ENCODE peak calls at places on chromosomes 7 and 10, in five cellular contexts. One of them, this sample, is unnamed.

GRCh38 chr10:10359263-10359662 is 658.4 kb upstream of the CELF2 start:
- ATAC-seq in PC-3: no peak
- ATAC-seq in body of pancreas: no peak
- ATAC-seq in pancreas: no peak
- ATAC-seq in activated T-cell treated with anti-CD3 and anti-CD28 coated beads, Interleukin-2, amount 50 U/mL, for 4 hours: no peak
- ATAC-seq in this sample: no peak

GRCh38 chr10:29598861-29599311 is 35.9 kb downstream of the SVIL start:
- ATAC-seq in PC-3: no peak
- ATAC-seq in body of pancreas: peak
- ATAC-seq in pancreas: no peak
- ATAC-seq in activated T-cell treated with anti-CD3 and anti-CD28 coated beads, Interleukin-2, amount 50 U/mL, for 4 hours: no peak
- ATAC-seq in this sample: no peak

GRCh38 chr7:121366852-121367431 is 29.2 kb downstream of the FAM3C start:
- ATAC-seq in PC-3: peak
- ATAC-seq in body of pancreas: no peak
- ATAC-seq in pancreas: peak
- ATAC-seq in activated T-cell treated with anti-CD3 and anti-CD28 coated beads, Interleukin-2, amount 50 U/mL, for 4 hours: no peak
- ATAC-seq in this sample: no peak

GRCh38 chr7:29588900-29589696 is 25.5 kb downstream of the PRR15 start:
- ATAC-seq in PC-3: peak
- ATAC-seq in body of pancreas: peak
- ATAC-seq in pancreas: peak
- ATAC-seq in activated T-cell treated with anti-CD3 and anti-CD28 coated beads, Interleukin-2, amount 50 U/mL, for 4 hours: no peak
- ATAC-seq in this sample: no peak

GRCh38 chr10:110944997-110945396 is 25.6 kb downstream of the SHOC2 start:
- ATAC-seq in PC-3: no peak
- ATAC-seq in body of pancreas: no peak
- ATAC-seq in pancreas: peak
- ATAC-seq in activated T-cell treated with anti-CD3 and anti-CD28 coated beads, Interleukin-2, amount 50 U/mL, for 4 hours: no peak
- ATAC-seq in this sample: no peak

GRCh38 chr7:74185636-74186035 is 11.5 kb downstream of the EIF4H start:
- ATAC-seq in PC-3: no peak
- ATAC-seq in body of pancreas: no peak
- ATAC-seq in pancreas: no peak
- ATAC-seq in activated T-cell treated with anti-CD3 and anti-CD28 coated beads, Interleukin-2, amount 50 U/mL, for 4 hours: no peak
- ATAC-seq in this sample: no peak

GRCh38 chr10:110516815-110517492 is 19.2 kb downstream of the DUSP5 start:
- ATAC-seq in PC-3: no peak
- ATAC-seq in body of pancreas: no peak
- ATAC-seq in pancreas: no peak
- ATAC-seq in activated T-cell treated with anti-CD3 and anti-CD28 coated beads, Interleukin-2, amount 50 U/mL, for 4 hours: no peak
- ATAC-seq in this sample: no peak

GRCh38 chr10:11551104-11551503 is 60.3 kb downstream of the USP6NL start:
- ATAC-seq in PC-3: no peak
- ATAC-seq in body of pancreas: no peak
- ATAC-seq in pancreas: no peak
- ATAC-seq in activated T-cell treated with anti-CD3 and anti-CD28 coated beads, Interleukin-2, amount 50 U/mL, for 4 hours: no peak
- ATAC-seq in this sample: no peak

GRCh38 chr10:102812213-102812876 is 24.9 kb downstream of the CYP17A1 start:
- ATAC-seq in PC-3: no peak
- ATAC-seq in body of pancreas: no peak
- ATAC-seq in pancreas: peak
- ATAC-seq in activated T-cell treated with anti-CD3 and anti-CD28 coated beads, Interleukin-2, amount 50 U/mL, for 4 hours: no peak
- ATAC-seq in this sample: no peak

GRCh38 chr7:144127714-144128334 is 4.8 kb downstream of the OR2A14 start:
- ATAC-seq in PC-3: peak
- ATAC-seq in body of pancreas: peak
- ATAC-seq in pancreas: peak
- ATAC-seq in activated T-cell treated with anti-CD3 and anti-CD28 coated beads, Interleukin-2, amount 50 U/mL, for 4 hours: peak
- ATAC-seq in this sample: peak

GRCh38 chr10:10816453-10816852 is 201.2 kb upstream of the CELF2 start:
- ATAC-seq in PC-3: no peak
- ATAC-seq in body of pancreas: no peak
- ATAC-seq in pancreas: no peak
- ATAC-seq in activated T-cell treated with anti-CD3 and anti-CD28 coated beads, Interleukin-2, amount 50 U/mL, for 4 hours: no peak
- ATAC-seq in this sample: no peak

GRCh38 chr10:103824281-103824680 is 31.1 kb downstream of the SH3PXD2A start:
- ATAC-seq in PC-3: no peak
- ATAC-seq in body of pancreas: peak
- ATAC-seq in pancreas: no peak
- ATAC-seq in activated T-cell treated with anti-CD3 and anti-CD28 coated beads, Interleukin-2, amount 50 U/mL, for 4 hours: no peak
- ATAC-seq in this sample: no peak

GRCh38 chr7:153034791-153035190 is 275.2 kb downstream of the ACTR3B start:
- ATAC-seq in PC-3: no peak
- ATAC-seq in body of pancreas: no peak
- ATAC-seq in pancreas: no peak
- ATAC-seq in activated T-cell treated with anti-CD3 and anti-CD28 coated beads, Interleukin-2, amount 50 U/mL, for 4 hours: no peak
- ATAC-seq in this sample: no peak

GRCh38 chr7:114930829-114931655 is 9.1 kb downstream of the MDFIC start:
- ATAC-seq in PC-3: no peak
- ATAC-seq in body of pancreas: no peak
- ATAC-seq in pancreas: no peak
- ATAC-seq in activated T-cell treated with anti-CD3 and anti-CD28 coated beads, Interleukin-2, amount 50 U/mL, for 4 hours: peak
- ATAC-seq in this sample: peak

GRCh38 chr7:127629268-127629854 is 11.4 kb upstream of the PAX4 start:
- ATAC-seq in PC-3: peak
- ATAC-seq in body of pancreas: peak
- ATAC-seq in pancreas: peak
- ATAC-seq in activated T-cell treated with anti-CD3 and anti-CD28 coated beads, Interleukin-2, amount 50 U/mL, for 4 hours: no peak
- ATAC-seq in this sample: no peak

GRCh38 chr10:97686301-97686961 is 610 bp downstream of the AVPI1 start:
- ATAC-seq in PC-3: peak
- ATAC-seq in body of pancreas: peak
- ATAC-seq in pancreas: peak
- ATAC-seq in activated T-cell treated with anti-CD3 and anti-CD28 coated beads, Interleukin-2, amount 50 U/mL, for 4 hours: peak
- ATAC-seq in this sample: peak